ENCODE peak calls at places on chromosomes 12 and 14, in nine cellular contexts. Y, C, W, L, A, P, Q, I and H are unnamed samples.

GRCh38 chr14:61512508-61512907 is 182.8 kb upstream of the HIF1A start:
- DNase-seq in A (no peak), P (no peak), W (no peak), L (peak), Y (no peak), C (no peak), Q (no peak), I (peak), H (no peak)

GRCh38 chr12:98645572-98646067 is 530 bp downstream of the APAF1 start:
- DNase-seq in I (no peak), Y (peak), A (peak), P (no peak), L (no peak), C (peak), W (peak), Q (no peak), H (peak)

GRCh38 chr12:48813464-48814312 is 4.6 kb upstream of the CACNB3 start:
- DNase-seq in A (no peak), Y (no peak), P (no peak), Q (no peak), W (no peak), L (peak), C (peak), I (peak), H (no peak)

GRCh38 chr12:121550974-121551631 is 29.7 kb downstream of the KDM2B start:
- DNase-seq in Q (no peak), P (no peak), I (no peak), L (no peak), W (no peak), C (no peak), Y (no peak), A (no peak), H (no peak)

GRCh38 chr14:69880851-69881250 is 1.6 kb downstream of the SMOC1 start:
- DNase-seq in A (no peak), Q (no peak), Y (no peak), L (no peak), P (no peak), I (no peak), C (no peak), W (no peak), H (no peak)

GRCh38 chr14:29897181-29897580 is 30.5 kb downstream of the PRKD1 start:
- DNase-seq in Y (no peak), A (no peak), L (no peak), C (no peak), P (no peak), I (no peak), W (no peak), Q (no peak), H (no peak)

GRCh38 chr14:61653507-61653906 is 41.8 kb upstream of the HIF1A start:
- DNase-seq in L (peak), Y (no peak), I (peak), Q (peak), W (peak), P (no peak), A (peak), C (no peak), H (no peak)

GRCh38 chr12:109529618-109530300 is 43.5 kb downstream of the MMAB start:
- DNase-seq in L (no peak), Q (no peak), W (no peak), Y (no peak), I (no peak), A (no peak), C (peak), P (no peak), H (no peak)

GRCh38 chr14:104451474-104451873 is 128.1 kb upstream of the C14orf180 start:
- DNase-seq in C (no peak), Q (no peak), Y (no peak), A (no peak), P (no peak), W (no peak), L (no peak), I (no peak), H (no peak)

GRCh38 chr14:64053694-64054669 is 201.2 kb downstream of the SYNE2 start:
- DNase-seq in C (no peak), A (no peak), I (peak), P (no peak), L (no peak), W (no peak), Q (no peak), Y (no peak), H (no peak)

GRCh38 chr12:105983622-105984325 is 155.0 kb downstream of the NUAK1 start:
- DNase-seq in P (peak), W (no peak), C (no peak), I (peak), L (peak), A (no peak), Q (no peak), Y (no peak), H (no peak)

GRCh38 chr12:65566776-65567175 is 257.5 kb upstream of the HMGA2 start:
- DNase-seq in W (no peak), P (no peak), Q (no peak), I (peak), C (no peak), Y (no peak), A (no peak), L (peak), H (no peak)

GRCh38 chr12:45217846-45218245 is 2.0 kb downstream of the ANO6 start:
- DNase-seq in C (no peak), A (no peak), P (no peak), I (peak), W (no peak), L (no peak), Q (no peak), Y (no peak), H (no peak)

GRCh38 chr12:62732861-62733427 is 202.0 kb downstream of the PPM1H start:
- DNase-seq in I (peak), Q (no peak), A (no peak), L (peak), P (peak), W (no peak), C (no peak), Y (no peak), H (no peak)

GRCh38 chr12:106090586-106091411 is 48.0 kb downstream of the NUAK1 start:
- DNase-seq in Q (peak), I (peak), W (peak), Y (no peak), P (no peak), A (no peak), L (no peak), C (no peak), H (no peak)

GRCh38 chr14:68362841-68363240 is 430.0 kb downstream of the ZFP36L1 start:
- DNase-seq in I (no peak), C (no peak), L (no peak), Q (no peak), P (no peak), W (no peak), Y (no peak), A (no peak), H (no peak)

GRCh38 chr12:116929885-116930284 is 19.1 kb downstream of the FBXW8 start:
- DNase-seq in Y (no peak), Q (no peak), I (no peak), A (no peak), P (no peak), L (no peak), C (no peak), W (no peak), H (no peak)

GRCh38 chr12:70590549-70591226 is 46.5 kb downstream of the PTPRB start:
- DNase-seq in W (no peak), I (no peak), A (no peak), L (peak), P (no peak), Y (no peak), Q (no peak), C (peak), H (no peak)

GRCh38 chr12:111270128-111270651 is 98.7 kb downstream of the PHETA1 start:
- DNase-seq in A (no peak), W (no peak), I (no peak), Y (no peak), Q (no peak), L (no peak), P (no peak), C (no peak), H (no peak)

GRCh38 chr14:91332448-91333059 is 85.1 kb downstream of the CCDC88C start:
- DNase-seq in P (no peak), A (peak), Q (no peak), W (no peak), I (no peak), C (no peak), Y (peak), L (no peak), H (no peak)

GRCh38 chr12:113471619-113472171 is at the start of gene LHX5:
- DNase-seq in Y (no peak), I (peak), C (no peak), L (no peak), P (no peak), W (no peak), A (no peak), Q (no peak), H (no peak)

GRCh38 chr12:10241276-10241675 is 28.6 kb downstream of the GABARAPL1 start:
- DNase-seq in W (no peak), L (no peak), P (no peak), Q (no peak), A (no peak), C (no peak), Y (no peak), I (no peak), H (no peak)

GRCh38 chr12:48629541-48629940 is 52.5 kb downstream of the KANSL2 start:
- DNase-seq in I (no peak), Q (no peak), P (no peak), L (no peak), W (no peak), Y (no peak), C (no peak), A (no peak), H (no peak)

GRCh38 chr12:64826234-64826633 is 1.8 kb downstream of the TBC1D30 start:
- DNase-seq in C (peak), I (peak), P (no peak), A (peak), Q (peak), Y (peak), W (peak), L (peak), H (no peak)

GRCh38 chr12:93122089-93122488 is 193.0 kb upstream of the EEA1 start:
- DNase-seq in Q (no peak), W (no peak), P (peak), A (no peak), L (peak), C (no peak), I (peak), Y (no peak), H (no peak)

GRCh38 chr12:62934799-62935674 is at the start of gene PPM1H:
- DNase-seq in A (peak), L (peak), C (peak), W (peak), Q (peak), I (peak), Y (peak), P (no peak), H (peak)

GRCh38 chr12:5945071-5946008 is at the start of gene ANO2:
- DNase-seq in W (no peak), Q (no peak), P (no peak), A (no peak), Y (no peak), L (peak), C (peak), I (no peak), H (no peak)

GRCh38 chr12:8045952-8046944 is 13.7 kb downstream of the FOXJ2 start:
- DNase-seq in P (no peak), A (peak), W (peak), C (peak), Q (peak), Y (peak), I (peak), L (peak), H (peak)

DNA sequence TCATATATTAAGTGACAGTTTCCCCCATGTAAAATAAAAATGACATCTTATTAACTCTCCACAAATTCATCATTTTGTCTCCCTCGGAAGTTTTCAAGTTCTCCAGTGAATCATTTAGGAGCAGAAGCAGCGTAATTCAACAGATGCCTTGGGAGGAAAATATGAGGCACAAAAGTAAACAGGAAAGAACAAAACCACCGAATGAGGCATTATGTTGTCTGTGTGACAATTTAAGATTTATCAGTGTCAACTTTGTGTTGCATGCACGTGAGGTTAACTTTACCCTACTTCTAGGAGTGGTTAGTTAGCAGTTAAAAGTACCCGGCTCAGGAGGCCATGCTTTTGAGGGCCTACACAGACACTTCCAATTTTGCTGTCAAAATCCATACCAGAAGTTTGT is 258.6 kb downstream of the IPO8 start:
- DNase-seq in I (no peak), L (peak), Q (no peak), A (no peak), P (no peak), Y (no peak), W (no peak), C (no peak), H (no peak)
- H3K27ac ChIP-seq in I (peak), L (no peak), Q (no peak), A (peak), P (no peak), Y (peak), W (no peak), C (no peak), H (no peak)

GRCh38 chr12:56454557-56454956 is at the start of gene MIP:
- DNase-seq in I (no peak), W (no peak), Q (no peak), P (no peak), C (no peak), A (no peak), Y (no peak), L (no peak), H (no peak)

GRCh38 chr12:56448860-56449621 is at the start of gene TIMELESS:
- DNase-seq in P (no peak), A (peak), W (peak), L (peak), Q (peak), C (peak), I (peak), Y (peak), H (peak)

GRCh38 chr12:56451147-56451546 is 1.9 kb upstream of the TIMELESS start:
- DNase-seq in L (no peak), A (no peak), Q (no peak), W (no peak), C (no peak), P (no peak), Y (no peak), I (no peak), H (no peak)

GRCh38 chr12:56450241-56450640 is 1.0 kb upstream of the TIMELESS start:
- DNase-seq in W (no peak), A (no peak), Y (no peak), P (no peak), L (no peak), Q (no peak), C (no peak), I (no peak), H (no peak)

GRCh38 chr12:56449622-56449984 is 377 bp upstream of the TIMELESS start:
- DNase-seq in W (no peak), C (no peak), Y (no peak), A (no peak), I (no peak), L (no peak), P (no peak), Q (no peak), H (no peak)
- H3K27ac ChIP-seq in W (peak), C (no peak), Y (peak), A (peak), I (peak), L (peak), P (peak), Q (peak), H (peak)

DNA sequence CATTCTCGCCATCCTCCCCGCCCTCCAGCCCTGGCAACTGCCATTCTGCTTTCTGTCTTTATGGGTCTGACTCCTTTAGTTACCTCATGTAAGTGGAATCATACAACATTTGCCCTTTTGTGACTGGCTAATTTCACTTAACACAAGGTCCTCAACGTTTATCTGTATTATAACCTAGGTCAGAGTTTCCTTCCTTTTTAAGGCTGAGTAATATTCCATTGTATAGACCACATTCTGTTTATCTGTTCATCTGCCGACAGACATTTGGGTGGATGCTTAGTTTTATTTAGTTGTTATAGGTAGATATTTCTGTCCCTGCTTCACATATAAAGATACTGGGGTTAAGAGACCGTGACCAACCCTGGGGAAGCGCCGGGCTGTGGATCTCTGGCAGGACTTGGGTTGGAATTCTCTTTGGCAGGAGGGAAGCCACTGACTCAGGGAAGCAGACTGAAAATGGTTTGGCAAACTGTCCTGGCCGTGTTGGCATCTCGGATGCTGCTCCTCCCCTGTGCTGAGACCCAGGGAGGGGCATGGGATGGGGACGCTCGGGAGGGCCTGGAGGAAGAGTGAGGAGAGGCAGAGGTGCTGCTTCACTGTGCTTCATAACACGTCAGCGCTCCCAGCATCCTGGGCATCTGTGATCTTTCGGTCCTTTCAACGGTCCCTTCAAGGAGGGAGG is 38.9 kb downstream of the TEAD4 start:
- DNase-seq in L (no peak), I (no peak), C (no peak), W (no peak), Q (peak), Y (no peak), P (no peak), A (no peak), H (no peak)
- H3K27ac ChIP-seq in L (peak), I (no peak), C (no peak), W (no peak), Q (peak), Y (no peak), P (no peak), A (peak), H (no peak)

DNA sequence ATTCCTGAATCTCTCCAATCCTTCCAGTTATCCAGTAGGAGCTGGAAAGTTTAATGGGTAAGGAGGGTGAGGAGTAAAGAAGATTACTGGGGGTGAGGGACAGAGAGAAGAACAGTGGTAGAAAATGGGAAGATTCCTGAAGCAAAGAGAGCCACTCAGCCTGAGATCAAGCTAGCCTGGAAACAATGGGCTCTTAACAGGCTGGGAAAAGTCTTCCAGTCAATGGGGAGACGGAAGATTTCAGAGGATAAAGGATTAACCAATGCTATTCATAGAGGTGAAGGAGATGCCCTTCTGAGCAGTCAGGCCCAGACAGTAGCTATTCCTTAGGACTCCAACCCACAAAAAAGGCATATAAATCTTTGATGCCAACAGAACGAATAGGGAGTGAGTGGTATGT is 14.8 kb downstream of the GDF11 start:
- DNase-seq in I (no peak), Y (no peak), A (no peak), P (no peak), W (no peak), C (peak), Q (no peak), L (no peak), H (no peak)
- H3K27ac ChIP-seq in I (no peak), Y (no peak), A (no peak), P (no peak), W (no peak), C (peak), Q (no peak), L (peak), H (no peak)

GRCh38 chr14:22554706-22555572 is 34.1 kb downstream of the DAD1 start:
- DNase-seq in I (no peak), A (no peak), Y (no peak), Q (no peak), W (no peak), C (no peak), L (no peak), P (no peak), H (no peak)
- H3K27ac ChIP-seq in I (no peak), A (no peak), Y (peak), Q (no peak), W (no peak), C (no peak), L (no peak), P (peak), H (no peak)

DNA sequence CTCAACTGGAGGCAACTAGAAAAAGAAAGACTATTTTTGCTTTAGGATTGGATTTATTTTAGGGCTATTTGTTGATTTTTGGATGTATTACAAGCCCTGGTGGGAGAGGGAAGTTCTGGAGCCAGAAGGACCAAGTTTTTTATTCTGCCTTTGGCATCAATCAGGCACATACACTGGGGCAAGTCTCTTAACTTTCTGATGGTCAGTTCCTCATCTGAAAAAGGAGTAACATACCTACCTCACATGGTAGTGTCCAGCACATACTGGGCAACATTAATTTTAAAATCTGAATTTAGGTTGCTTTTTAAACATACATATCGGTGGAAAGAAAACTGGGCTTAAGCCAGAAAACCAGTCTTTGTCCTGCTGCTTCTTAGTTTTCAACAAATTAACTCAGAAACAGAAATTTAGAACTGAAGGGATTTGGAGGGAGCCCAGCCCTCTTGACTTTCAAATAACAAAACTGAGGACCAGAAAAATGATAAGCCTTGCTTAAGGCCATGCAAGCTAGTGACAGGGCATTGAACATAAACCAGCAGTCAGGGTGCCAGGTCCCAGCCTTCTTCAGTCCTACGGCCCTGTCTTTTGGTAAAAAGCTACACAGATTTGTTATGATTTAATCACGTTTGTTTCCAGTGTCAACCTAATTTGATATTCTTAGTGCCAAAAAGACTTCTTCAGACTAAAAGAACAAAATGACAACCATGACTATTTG is 90.2 kb upstream of the SLC38A2 start:
- DNase-seq in W (no peak), L (no peak), C (no peak), P (no peak), I (no peak), Y (no peak), Q (no peak), A (no peak), H (no peak)
- H3K27ac ChIP-seq in W (no peak), L (no peak), C (no peak), P (peak), I (no peak), Y (no peak), Q (peak), A (no peak), H (no peak)

DNA sequence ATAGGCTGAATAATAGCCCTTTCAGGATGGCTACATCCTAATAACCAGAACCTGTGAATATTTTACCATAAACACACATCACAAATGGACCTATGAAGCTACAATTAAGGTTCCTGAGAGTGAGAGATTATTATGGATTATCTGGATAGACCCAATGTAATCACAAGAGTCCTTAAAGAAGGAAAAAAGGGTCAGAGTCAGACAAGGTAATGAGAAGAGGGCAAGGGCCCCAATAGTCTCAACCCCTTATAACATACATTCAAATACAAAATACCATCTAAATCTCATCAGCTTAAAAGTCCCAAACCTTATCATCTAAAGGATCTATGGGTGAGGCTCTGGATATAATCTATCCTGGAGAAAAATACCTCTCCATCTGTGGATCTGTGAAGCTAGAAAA is 64.7 kb downstream of the GARIN6 start:
- DNase-seq in L (no peak), I (no peak), A (no peak), W (no peak), Q (no peak), P (no peak), Y (no peak), C (no peak), H (no peak)
- H3K27ac ChIP-seq in L (no peak), I (no peak), A (no peak), W (no peak), Q (no peak), P (no peak), Y (no peak), C (no peak), H (no peak)